ENCODE peak calls at places on chromosomes 6 and 20, in seven cellular contexts. One of them, this sample, is unnamed.

GRCh38 chr20:16215056-16215455 is 358.2 kb downstream of the KIF16B start:
- DNase-seq in lower leg skin: no peak
- DNase-seq in endothelial cell of umbilical vein: no peak
- DNase-seq in A549: no peak
- DNase-seq in transverse colon: no peak
- DNase-seq in GM12891: no peak
- DNase-seq in tibial nerve: no peak
- DNase-seq in this sample: no peak

GRCh38 chr6:46453756-46454316 is 37.4 kb downstream of the RCAN2 start:
- DNase-seq in endothelial cell of umbilical vein: no peak
- DNase-seq in lower leg skin: no peak
- DNase-seq in tibial nerve: no peak
- DNase-seq in A549: no peak
- DNase-seq in GM12891: no peak
- DNase-seq in transverse colon: no peak
- DNase-seq in this sample: no peak

GRCh38 chr6:2900821-2901644 is 2.1 kb downstream of the SERPINB9 start:
- DNase-seq in lower leg skin: no peak
- DNase-seq in transverse colon: no peak
- DNase-seq in tibial nerve: no peak
- DNase-seq in A549: no peak
- DNase-seq in endothelial cell of umbilical vein: peak; percentile 41
- DNase-seq in GM12891: no peak
- DNase-seq in this sample: peak; percentile 51

GRCh38 chr6:131840441-131840840 is 32.6 kb downstream of the ENPP1 start:
- DNase-seq in GM12891: no peak
- DNase-seq in endothelial cell of umbilical vein: no peak
- DNase-seq in A549: no peak
- DNase-seq in tibial nerve: no peak
- DNase-seq in transverse colon: no peak
- DNase-seq in lower leg skin: no peak
- DNase-seq in this sample: no peak

GRCh38 chr6:138088307-138088744 is 18.9 kb downstream of the PERP start:
- DNase-seq in endothelial cell of umbilical vein: peak; percentile 63
- DNase-seq in lower leg skin: peak; percentile 75
- DNase-seq in A549: peak; percentile 84
- DNase-seq in GM12891: no peak
- DNase-seq in transverse colon: peak; percentile 28
- DNase-seq in tibial nerve: no peak
- DNase-seq in this sample: no peak

GRCh38 chr20:9994676-9995075 is 40.1 kb upstream of the ANKEF1 start:
- DNase-seq in endothelial cell of umbilical vein: no peak
- DNase-seq in transverse colon: no peak
- DNase-seq in A549: no peak
- DNase-seq in GM12891: no peak
- DNase-seq in lower leg skin: no peak
- DNase-seq in tibial nerve: no peak
- DNase-seq in this sample: no peak

GRCh38 chr6:137416376-137417109 is 77.7 kb downstream of the OLIG3 start:
- DNase-seq in endothelial cell of umbilical vein: no peak
- DNase-seq in tibial nerve: no peak
- DNase-seq in transverse colon: no peak
- DNase-seq in A549: no peak
- DNase-seq in lower leg skin: no peak
- DNase-seq in GM12891: no peak
- DNase-seq in this sample: no peak

GRCh38 chr20:43530321-43531090 is 23.0 kb downstream of the L3MBTL1 start:
- DNase-seq in transverse colon: no peak
- DNase-seq in lower leg skin: no peak
- DNase-seq in endothelial cell of umbilical vein: no peak
- DNase-seq in A549: no peak
- DNase-seq in GM12891: no peak
- DNase-seq in tibial nerve: no peak
- DNase-seq in this sample: no peak

GRCh38 chr20:35575958-35576357 is 34.1 kb downstream of the ERGIC3 start:
- DNase-seq in A549: no peak
- DNase-seq in endothelial cell of umbilical vein: no peak
- DNase-seq in GM12891: no peak
- DNase-seq in tibial nerve: no peak
- DNase-seq in lower leg skin: no peak
- DNase-seq in transverse colon: peak; percentile 90
- DNase-seq in this sample: no peak

GRCh38 chr6:195861-196360 is 96.4 kb upstream of the DUSP22 start:
- DNase-seq in A549: no peak
- DNase-seq in tibial nerve: no peak
- DNase-seq in GM12891: no peak
- DNase-seq in endothelial cell of umbilical vein: no peak
- DNase-seq in transverse colon: no peak
- DNase-seq in lower leg skin: peak; percentile 43
- DNase-seq in this sample: no peak

GRCh38 chr20:61556116-61556515 is 304.1 kb downstream of the CDH4 start:
- DNase-seq in endothelial cell of umbilical vein: no peak
- DNase-seq in lower leg skin: no peak
- DNase-seq in GM12891: no peak
- DNase-seq in tibial nerve: no peak
- DNase-seq in transverse colon: no peak
- DNase-seq in A549: peak; percentile 38
- DNase-seq in this sample: no peak

GRCh38 chr6:69796081-69796626 is 656 bp downstream of the LMBRD1 start:
- DNase-seq in GM12891: no peak
- DNase-seq in endothelial cell of umbilical vein: peak; percentile 55
- DNase-seq in A549: peak; percentile 23
- DNase-seq in lower leg skin: peak; percentile 39
- DNase-seq in tibial nerve: no peak
- DNase-seq in transverse colon: peak; percentile 67
- DNase-seq in this sample: no peak

GRCh38 chr6:52130440-52130839 is 43.0 kb upstream of the PKHD1 start:
- DNase-seq in transverse colon: no peak
- DNase-seq in lower leg skin: no peak
- DNase-seq in GM12891: no peak
- DNase-seq in tibial nerve: no peak
- DNase-seq in endothelial cell of umbilical vein: no peak
- DNase-seq in A549: no peak
- DNase-seq in this sample: no peak

GRCh38 chr6:109865968-109866367 is 112.1 kb upstream of the GPR6 start:
- DNase-seq in lower leg skin: no peak
- DNase-seq in A549: no peak
- DNase-seq in endothelial cell of umbilical vein: no peak
- DNase-seq in GM12891: no peak
- DNase-seq in transverse colon: no peak
- DNase-seq in tibial nerve: no peak
- DNase-seq in this sample: no peak

GRCh38 chr20:47802975-47803374 is 17.7 kb upstream of the SULF2 start:
- DNase-seq in endothelial cell of umbilical vein: no peak
- DNase-seq in transverse colon: no peak
- DNase-seq in tibial nerve: no peak
- DNase-seq in A549: no peak
- DNase-seq in GM12891: no peak
- DNase-seq in lower leg skin: no peak
- DNase-seq in this sample: no peak

GRCh38 chr20:58850693-58851174 is at the start of gene GNAS-AS1:
- DNase-seq in A549: no peak
- DNase-seq in GM12891: peak; percentile 81
- DNase-seq in lower leg skin: peak; percentile 37
- DNase-seq in tibial nerve: peak; percentile 43
- DNase-seq in transverse colon: peak; percentile 81
- DNase-seq in endothelial cell of umbilical vein: no peak
- DNase-seq in this sample: peak; percentile 85

GRCh38 chr20:53914091-53914860 is 156.1 kb downstream of the BCAS1 start:
- DNase-seq in A549: no peak
- DNase-seq in GM12891: no peak
- DNase-seq in tibial nerve: no peak
- DNase-seq in lower leg skin: no peak
- DNase-seq in transverse colon: peak; percentile 8
- DNase-seq in endothelial cell of umbilical vein: no peak
- DNase-seq in this sample: no peak

GRCh38 chr6:129491436-129491835 is 218.5 kb downstream of the ARHGAP18 start:
- DNase-seq in GM12891: no peak
- DNase-seq in A549: no peak
- DNase-seq in lower leg skin: no peak
- DNase-seq in transverse colon: no peak
- DNase-seq in tibial nerve: no peak
- DNase-seq in endothelial cell of umbilical vein: no peak
- DNase-seq in this sample: no peak

GRCh38 chr6:101776919-101777350 is 383.4 kb downstream of the GRIK2 start:
- DNase-seq in lower leg skin: no peak
- DNase-seq in endothelial cell of umbilical vein: no peak
- DNase-seq in tibial nerve: no peak
- DNase-seq in transverse colon: no peak
- DNase-seq in A549: no peak
- DNase-seq in GM12891: no peak
- DNase-seq in this sample: no peak

GRCh38 chr20:46802696-46803445 is 91.8 kb upstream of the EYA2 start:
- DNase-seq in A549: no peak
- DNase-seq in GM12891: no peak
- DNase-seq in tibial nerve: no peak
- DNase-seq in transverse colon: no peak
- DNase-seq in lower leg skin: no peak
- DNase-seq in endothelial cell of umbilical vein: no peak
- DNase-seq in this sample: no peak

GRCh38 chr20:39070484-39071231 is 108.5 kb downstream of the DHX35 start:
- DNase-seq in A549: no peak
- DNase-seq in tibial nerve: no peak
- DNase-seq in transverse colon: no peak
- DNase-seq in lower leg skin: no peak
- DNase-seq in GM12891: no peak
- DNase-seq in endothelial cell of umbilical vein: peak; percentile 25
- DNase-seq in this sample: no peak

GRCh38 chr20:5316188-5317158 is at the start of gene PROKR2:
- DNase-seq in lower leg skin: no peak
- DNase-seq in transverse colon: no peak
- DNase-seq in endothelial cell of umbilical vein: no peak
- DNase-seq in A549: no peak
- DNase-seq in GM12891: no peak
- DNase-seq in tibial nerve: no peak
- DNase-seq in this sample: no peak

GRCh38 chr6:116570856-116571682 is at the start of gene RWDD1:
- DNase-seq in transverse colon: peak; percentile 99
- DNase-seq in GM12891: peak; percentile 87
- DNase-seq in lower leg skin: peak; percentile 97
- DNase-seq in A549: peak; percentile 99
- DNase-seq in endothelial cell of umbilical vein: peak; percentile 99
- DNase-seq in tibial nerve: peak; percentile 94
- DNase-seq in this sample: peak; percentile 100

GRCh38 chr20:42530855-42531674 is 658.6 kb downstream of the PTPRT start:
- DNase-seq in transverse colon: no peak
- DNase-seq in A549: peak; percentile 33
- DNase-seq in GM12891: no peak
- DNase-seq in lower leg skin: no peak
- DNase-seq in endothelial cell of umbilical vein: no peak
- DNase-seq in tibial nerve: no peak
- DNase-seq in this sample: no peak

DNA sequence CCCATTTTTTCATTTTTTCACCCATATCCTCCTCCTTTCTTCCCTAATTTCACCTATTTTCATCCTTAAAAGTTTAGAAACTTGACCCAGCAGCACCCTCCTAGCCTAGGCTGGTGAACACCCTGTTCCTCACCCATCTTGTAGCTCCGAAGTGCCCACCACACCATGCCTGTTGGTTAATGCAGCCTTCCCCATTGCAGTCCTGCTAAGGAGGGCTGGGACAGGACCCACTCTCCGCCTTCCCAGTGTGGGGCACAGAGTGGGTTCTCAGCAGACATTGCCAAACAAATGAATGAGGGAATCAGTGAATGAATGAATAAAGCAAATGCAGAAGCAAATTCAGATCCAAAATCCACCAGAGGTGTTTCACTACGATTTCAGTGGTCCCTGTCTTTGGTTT is 45.7 kb downstream of the CTCFL start:
- DNase-seq in endothelial cell of umbilical vein: no peak
- DNase-seq in lower leg skin: no peak
- DNase-seq in tibial nerve: no peak
- DNase-seq in transverse colon: no peak
- DNase-seq in A549: no peak
- DNase-seq in GM12891: no peak
- DNase-seq in this sample: no peak
- TF ChIP-seq POLR2A in endothelial cell of umbilical vein: no peak
- TF ChIP-seq POLR2A in lower leg skin: no peak
- TF ChIP-seq POLR2A in tibial nerve: no peak
- TF ChIP-seq POLR2A in transverse colon: no peak
- TF ChIP-seq POLR2A in A549: no peak
- TF ChIP-seq POLR2A in GM12891: no peak
- TF ChIP-seq POLR2A in this sample: no peak

GRCh38 chr6:26194329-26194701 is 107.1 kb downstream of the HFE start:
- DNase-seq in GM12891: no peak
- DNase-seq in A549: no peak
- DNase-seq in endothelial cell of umbilical vein: no peak
- DNase-seq in lower leg skin: no peak
- DNase-seq in transverse colon: no peak
- DNase-seq in tibial nerve: no peak
- DNase-seq in this sample: no peak
- TF ChIP-seq POLR2A in GM12891: no peak
- TF ChIP-seq POLR2A in A549: no peak
- TF ChIP-seq POLR2A in endothelial cell of umbilical vein: no peak
- TF ChIP-seq POLR2A in lower leg skin: no peak
- TF ChIP-seq POLR2A in transverse colon: no peak
- TF ChIP-seq POLR2A in tibial nerve: no peak
- TF ChIP-seq POLR2A in this sample: no peak

GRCh38 chr20:62805711-62806382 is 1.2 kb downstream of the OGFR start:
- DNase-seq in lower leg skin: peak; percentile 52
- DNase-seq in endothelial cell of umbilical vein: no peak
- DNase-seq in tibial nerve: no peak
- DNase-seq in GM12891: no peak
- DNase-seq in A549: no peak
- DNase-seq in transverse colon: no peak
- DNase-seq in this sample: peak; percentile 74
- TF ChIP-seq POLR2A in lower leg skin: no peak
- TF ChIP-seq POLR2A in endothelial cell of umbilical vein: no peak
- TF ChIP-seq POLR2A in tibial nerve: no peak
- TF ChIP-seq POLR2A in GM12891: no peak
- TF ChIP-seq POLR2A in A549: no peak
- TF ChIP-seq POLR2A in transverse colon: no peak
- TF ChIP-seq POLR2A in this sample: no peak

DNA sequence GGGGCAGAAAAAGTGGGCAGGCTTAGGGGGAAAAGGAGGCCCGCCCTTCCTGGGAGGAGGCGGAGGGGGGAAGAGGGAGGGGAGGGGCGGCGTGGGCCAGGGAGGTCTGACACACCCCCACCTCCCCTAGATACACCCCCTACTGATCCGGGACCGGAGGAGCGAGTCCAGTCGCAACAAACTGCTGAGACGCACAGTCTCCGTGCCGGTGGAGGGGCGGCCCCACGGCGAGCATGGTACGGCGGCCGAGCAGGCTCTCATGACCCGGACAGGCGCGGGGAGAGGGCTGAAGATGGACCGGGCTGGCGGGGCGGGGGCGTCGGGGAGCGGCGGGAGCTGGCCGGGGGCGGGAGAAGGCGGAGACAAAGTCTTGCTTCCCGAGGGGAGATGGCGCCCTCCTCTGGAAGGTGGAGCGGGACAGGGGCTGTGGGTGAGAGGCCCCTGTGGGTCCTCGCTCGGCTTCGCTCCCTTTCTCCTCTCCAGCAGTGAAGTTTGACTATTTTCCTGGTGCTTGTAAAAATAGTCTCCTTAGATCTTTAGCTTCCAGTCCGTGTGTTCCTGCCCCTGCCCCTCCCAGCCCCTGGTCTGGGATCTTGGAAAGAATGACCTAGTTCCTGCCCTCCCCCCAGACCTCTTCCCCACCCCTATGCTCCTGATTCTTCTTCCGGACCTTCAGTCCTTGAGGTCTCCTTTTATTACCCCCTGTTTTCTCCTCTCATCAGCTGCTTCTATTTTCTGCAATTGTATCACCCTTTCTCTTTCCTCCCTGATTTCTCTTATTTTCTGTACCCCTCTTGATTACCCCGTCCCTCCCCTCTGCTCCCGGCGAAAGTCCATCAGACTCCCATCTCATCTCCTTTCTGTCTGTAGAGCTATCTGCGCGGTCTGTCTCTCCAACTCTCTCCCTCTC is 6.1 kb downstream of the SYNGAP1 start:
- DNase-seq in A549: peak; percentile 90
- DNase-seq in GM12891: peak; percentile 75
- DNase-seq in transverse colon: peak; percentile 91
- DNase-seq in endothelial cell of umbilical vein: peak; percentile 85
- DNase-seq in lower leg skin: peak; percentile 81
- DNase-seq in tibial nerve: peak; percentile 65
- DNase-seq in this sample: peak; percentile 92
- TF ChIP-seq POLR2A in A549: peak; percentile 33
- TF ChIP-seq POLR2A in GM12891: no peak
- TF ChIP-seq POLR2A in transverse colon: peak; percentile 54
- TF ChIP-seq POLR2A in endothelial cell of umbilical vein: peak; percentile 94
- TF ChIP-seq POLR2A in lower leg skin: no peak
- TF ChIP-seq POLR2A in tibial nerve: peak; percentile 41
- TF ChIP-seq POLR2A in this sample: no peak

This sample was measured in heart left ventricle.